ENCODE peak calls at places on chromosomes 16 and 17, in seven cellular contexts. M, P, B, D, G, W and C are unnamed samples.

GRCh38 chr16:69307856-69308255 is 3.3 kb upstream of the VPS4A start:
- DNase-seq in M (no peak), P (no peak), B (no peak), D (no peak), G (no peak), W (no peak), C (no peak)

GRCh38 chr17:74778960-74779359 is 2.8 kb upstream of the NAT9 start:
- DNase-seq in M (no peak), P (peak), B (no peak), D (no peak), G (no peak), W (no peak), C (no peak)

GRCh38 chr17:64009571-64010402 is 10.6 kb downstream of the ICAM2 start:
- DNase-seq in M (no peak), P (no peak), B (no peak), D (peak), G (no peak), W (no peak), C (no peak)

GRCh38 chr16:11190585-11191565 is 65.1 kb downstream of the SOCS1 start:
- DNase-seq in M (no peak), P (no peak), B (no peak), D (no peak), G (peak), W (no peak), C (no peak)

GRCh38 chr17:71085238-71086033 is 916.1 kb downstream of the KCNJ2 start:
- DNase-seq in M (no peak), P (no peak), B (no peak), D (no peak), G (no peak), W (no peak), C (no peak)

GRCh38 chr17:28974451-28974850 is 23.1 kb upstream of the PHF12 start:
- DNase-seq in M (no peak), P (no peak), B (no peak), D (no peak), G (no peak), W (no peak), C (no peak)

GRCh38 chr17:48441231-48441711 is 11.3 kb upstream of the SKAP1 start:
- DNase-seq in M (no peak), P (no peak), B (no peak), D (no peak), G (no peak), W (no peak), C (no peak)

GRCh38 chr16:90026135-90026534 is 6.9 kb upstream of the DBNDD1 start:
- DNase-seq in M (no peak), P (no peak), B (no peak), D (no peak), G (no peak), W (no peak), C (no peak)

GRCh38 chr17:9456265-9456664 is 119.4 kb downstream of the STX8 start:
- DNase-seq in M (no peak), P (no peak), B (no peak), D (peak), G (no peak), W (no peak), C (no peak)

GRCh38 chr16:1048442-1049112 is 24.0 kb upstream of the SSTR5 start:
- DNase-seq in M (no peak), P (peak), B (no peak), D (peak), G (peak), W (no peak), C (no peak)

GRCh38 chr16:31005350-31006085 is 4.9 kb downstream of the STX1B start:
- DNase-seq in M (no peak), P (no peak), B (no peak), D (no peak), G (no peak), W (no peak), C (no peak)

GRCh38 chr17:7217113-7217987 is 2.3 kb downstream of the DLG4 start:
- DNase-seq in M (no peak), P (peak), B (no peak), D (peak), G (peak), W (no peak), C (no peak)

GRCh38 chr16:59021751-59022150 is 287.6 kb upstream of the GOT2 start:
- DNase-seq in M (no peak), P (no peak), B (peak), D (no peak), G (no peak), W (no peak), C (peak)

GRCh38 chr16:84045001-84045817 is 2.6 kb upstream of the SLC38A8 start:
- DNase-seq in M (no peak), P (no peak), B (no peak), D (no peak), G (no peak), W (no peak), C (no peak)